ENCODE peak calls at places on chromosomes 4 and X, in ten cellular contexts. O is fibroblast of pulmonary artery; U is GM12878; H is NCI-H1694 treated with DMSO at 0.1 percent for 48 hours; W is left ventricle myocardium superior; I is activated T-cell treated with anti-CD3 and anti-CD28 coated beads for 1 hour; N is breast epithelium; S is activated effector memory CD4-positive, alpha-beta T cell treated with anti-CD3 and anti-CD28 coated beads, Interleukin-2, amount 50 U/mL, for 16 hours; L is activated CD4-positive, alpha-beta T cell treated with anti-CD3 and anti-CD28 coated beads, Interleukin-2, amount 50 U/mL, for 4 hours; Z is lower leg skin. A is an unnamed sample.

GRCh38 chr4:8854866-8855265 is 16.8 kb downstream of the HMX1 start:
- DNase-seq in O (peak), U (no peak), H (no peak), W (peak), I (no peak), N (no peak), S (no peak), L (no peak), Z (no peak), A (no peak)

GRCh38 chrX:49237060-49237459 is 1.8 kb downstream of the CCDC22 start:
- DNase-seq in O (no peak), U (no peak), H (no peak), W (no peak), I (no peak), N (no peak), S (no peak), L (no peak), Z (no peak), A (peak)

GRCh38 chr4:125316781-125317525 is 2.2 kb downstream of the FAT4 start:
- DNase-seq in O (peak), U (no peak), H (no peak), W (peak), I (no peak), N (no peak), S (no peak), L (no peak), Z (peak), A (no peak)

GRCh38 chrX:42096262-42096939 is 173.0 kb upstream of the CASK start:
- DNase-seq in O (peak), U (no peak), H (no peak), W (no peak), I (no peak), N (no peak), S (no peak), L (no peak), Z (no peak), A (no peak)

GRCh38 chrX:148501121-148502066 is 977 bp downstream of the AFF2 start:
- DNase-seq in O (no peak), U (no peak), H (no peak), W (peak), I (no peak), N (no peak), S (peak), L (no peak), Z (no peak), A (no peak)

GRCh38 chr4:52950226-52950625 is 88.1 kb downstream of the RASL11B start:
- DNase-seq in O (no peak), U (no peak), H (no peak), W (no peak), I (no peak), N (no peak), S (no peak), L (no peak), Z (no peak), A (no peak)

GRCh38 chr4:183860726-183861125 is 44.4 kb upstream of the STOX2 start:
- DNase-seq in O (no peak), U (no peak), H (no peak), W (no peak), I (no peak), N (no peak), S (no peak), L (no peak), Z (no peak), A (no peak)

GRCh38 chr4:188437535-188437934 is 298.3 kb downstream of the TRIML1 start:
- DNase-seq in O (no peak), U (no peak), H (no peak), W (no peak), I (no peak), N (no peak), S (no peak), L (no peak), Z (no peak), A (no peak)

GRCh38 chr4:162475221-162475620 is 311.4 kb upstream of the FSTL5 start:
- DNase-seq in O (no peak), U (no peak), H (no peak), W (no peak), I (no peak), N (no peak), S (no peak), L (no peak), Z (no peak), A (no peak)

A was measured in GF-D8.